ENCODE peak calls at places on chromosomes 4 and X, in six cellular contexts. One of them, this sample, is unnamed.

GRCh38 chr4:1368421-1369090 is 21.5 kb downstream of the UVSSA start:
- DNase-seq in HTR-8/SVneo: no peak
- DNase-seq in NCI-H2029 treated with DMSO at 0.1 percent for 48 hours: no peak
- DNase-seq in stimulated activated CD8-positive, alpha-beta memory T cell treated with anti-CD3 and anti-CD28 coated beads, Interleukin-4, amount 100 ng/mL, for 1 hour: no peak
- DNase-seq in activated naive CD4-positive, alpha-beta T cell treated with anti-CD3 and anti-CD28 coated beads, Interleukin-2, amount 50 U/mL, for 16 hours: peak; percentile 10
- DNase-seq in Calu3: no peak
- DNase-seq in this sample: no peak

GRCh38 chr4:3285558-3286334 is 7.1 kb upstream of the RGS12 start:
- DNase-seq in HTR-8/SVneo: no peak
- DNase-seq in NCI-H2029 treated with DMSO at 0.1 percent for 48 hours: no peak
- DNase-seq in stimulated activated CD8-positive, alpha-beta memory T cell treated with anti-CD3 and anti-CD28 coated beads, Interleukin-4, amount 100 ng/mL, for 1 hour: no peak
- DNase-seq in activated naive CD4-positive, alpha-beta T cell treated with anti-CD3 and anti-CD28 coated beads, Interleukin-2, amount 50 U/mL, for 16 hours: no peak
- DNase-seq in Calu3: peak; percentile 7
- DNase-seq in this sample: peak; percentile 32

GRCh38 chrX:39903343-39903742 is 194.4 kb downstream of the BCOR start:
- DNase-seq in HTR-8/SVneo: no peak
- DNase-seq in NCI-H2029 treated with DMSO at 0.1 percent for 48 hours: no peak
- DNase-seq in stimulated activated CD8-positive, alpha-beta memory T cell treated with anti-CD3 and anti-CD28 coated beads, Interleukin-4, amount 100 ng/mL, for 1 hour: no peak
- DNase-seq in activated naive CD4-positive, alpha-beta T cell treated with anti-CD3 and anti-CD28 coated beads, Interleukin-2, amount 50 U/mL, for 16 hours: no peak
- DNase-seq in Calu3: no peak
- DNase-seq in this sample: peak; percentile 42

GRCh38 chrX:928606-929005 is 283.8 kb downstream of the CRLF2 start:
- DNase-seq in HTR-8/SVneo: no peak
- DNase-seq in NCI-H2029 treated with DMSO at 0.1 percent for 48 hours: no peak
- DNase-seq in stimulated activated CD8-positive, alpha-beta memory T cell treated with anti-CD3 and anti-CD28 coated beads, Interleukin-4, amount 100 ng/mL, for 1 hour: no peak
- DNase-seq in activated naive CD4-positive, alpha-beta T cell treated with anti-CD3 and anti-CD28 coated beads, Interleukin-2, amount 50 U/mL, for 16 hours: no peak
- DNase-seq in Calu3: no peak
- DNase-seq in this sample: no peak

GRCh38 chrX:2700405-2701320 is 9.6 kb downstream of the CD99 start:
- DNase-seq in HTR-8/SVneo: no peak
- DNase-seq in NCI-H2029 treated with DMSO at 0.1 percent for 48 hours: no peak
- DNase-seq in stimulated activated CD8-positive, alpha-beta memory T cell treated with anti-CD3 and anti-CD28 coated beads, Interleukin-4, amount 100 ng/mL, for 1 hour: no peak
- DNase-seq in activated naive CD4-positive, alpha-beta T cell treated with anti-CD3 and anti-CD28 coated beads, Interleukin-2, amount 50 U/mL, for 16 hours: no peak
- DNase-seq in Calu3: no peak
- DNase-seq in this sample: no peak

GRCh38 chrX:17632942-17633341 is 104.4 kb upstream of the SCML1 start:
- DNase-seq in HTR-8/SVneo: no peak
- DNase-seq in NCI-H2029 treated with DMSO at 0.1 percent for 48 hours: no peak
- DNase-seq in stimulated activated CD8-positive, alpha-beta memory T cell treated with anti-CD3 and anti-CD28 coated beads, Interleukin-4, amount 100 ng/mL, for 1 hour: no peak
- DNase-seq in activated naive CD4-positive, alpha-beta T cell treated with anti-CD3 and anti-CD28 coated beads, Interleukin-2, amount 50 U/mL, for 16 hours: no peak
- DNase-seq in Calu3: no peak
- DNase-seq in this sample: no peak

GRCh38 chr4:86334020-86334750 is 25.7 kb downstream of the MAPK10 start:
- DNase-seq in HTR-8/SVneo: no peak
- DNase-seq in NCI-H2029 treated with DMSO at 0.1 percent for 48 hours: no peak
- DNase-seq in stimulated activated CD8-positive, alpha-beta memory T cell treated with anti-CD3 and anti-CD28 coated beads, Interleukin-4, amount 100 ng/mL, for 1 hour: no peak
- DNase-seq in activated naive CD4-positive, alpha-beta T cell treated with anti-CD3 and anti-CD28 coated beads, Interleukin-2, amount 50 U/mL, for 16 hours: no peak
- DNase-seq in Calu3: no peak
- DNase-seq in this sample: no peak

GRCh38 chr4:102735578-102735977 is 25.2 kb downstream of the MANBA start:
- DNase-seq in HTR-8/SVneo: no peak
- DNase-seq in NCI-H2029 treated with DMSO at 0.1 percent for 48 hours: peak; percentile 37
- DNase-seq in stimulated activated CD8-positive, alpha-beta memory T cell treated with anti-CD3 and anti-CD28 coated beads, Interleukin-4, amount 100 ng/mL, for 1 hour: no peak
- DNase-seq in activated naive CD4-positive, alpha-beta T cell treated with anti-CD3 and anti-CD28 coated beads, Interleukin-2, amount 50 U/mL, for 16 hours: no peak
- DNase-seq in Calu3: no peak
- DNase-seq in this sample: no peak

GRCh38 chrX:25019707-25020390 is 4.1 kb upstream of the ARX start:
- DNase-seq in HTR-8/SVneo: no peak
- DNase-seq in NCI-H2029 treated with DMSO at 0.1 percent for 48 hours: no peak
- DNase-seq in stimulated activated CD8-positive, alpha-beta memory T cell treated with anti-CD3 and anti-CD28 coated beads, Interleukin-4, amount 100 ng/mL, for 1 hour: no peak
- DNase-seq in activated naive CD4-positive, alpha-beta T cell treated with anti-CD3 and anti-CD28 coated beads, Interleukin-2, amount 50 U/mL, for 16 hours: no peak
- DNase-seq in Calu3: no peak
- DNase-seq in this sample: no peak

GRCh38 chr4:51895816-51896408 is 53.0 kb downstream of the DCUN1D4 start:
- DNase-seq in HTR-8/SVneo: peak; percentile 59
- DNase-seq in NCI-H2029 treated with DMSO at 0.1 percent for 48 hours: peak; percentile 6
- DNase-seq in stimulated activated CD8-positive, alpha-beta memory T cell treated with anti-CD3 and anti-CD28 coated beads, Interleukin-4, amount 100 ng/mL, for 1 hour: peak; percentile 15
- DNase-seq in activated naive CD4-positive, alpha-beta T cell treated with anti-CD3 and anti-CD28 coated beads, Interleukin-2, amount 50 U/mL, for 16 hours: peak; percentile 38
- DNase-seq in Calu3: peak; percentile 48
- DNase-seq in this sample: peak; percentile 48

GRCh38 chrX:145773006-145773405 is 44.6 kb upstream of the SLITRK2 start:
- DNase-seq in HTR-8/SVneo: no peak
- DNase-seq in NCI-H2029 treated with DMSO at 0.1 percent for 48 hours: no peak
- DNase-seq in stimulated activated CD8-positive, alpha-beta memory T cell treated with anti-CD3 and anti-CD28 coated beads, Interleukin-4, amount 100 ng/mL, for 1 hour: no peak
- DNase-seq in activated naive CD4-positive, alpha-beta T cell treated with anti-CD3 and anti-CD28 coated beads, Interleukin-2, amount 50 U/mL, for 16 hours: no peak
- DNase-seq in Calu3: no peak
- DNase-seq in this sample: no peak

GRCh38 chrX:13876652-13877051 is 59.8 kb upstream of the GPM6B start:
- DNase-seq in HTR-8/SVneo: no peak
- DNase-seq in NCI-H2029 treated with DMSO at 0.1 percent for 48 hours: no peak
- DNase-seq in stimulated activated CD8-positive, alpha-beta memory T cell treated with anti-CD3 and anti-CD28 coated beads, Interleukin-4, amount 100 ng/mL, for 1 hour: no peak
- DNase-seq in activated naive CD4-positive, alpha-beta T cell treated with anti-CD3 and anti-CD28 coated beads, Interleukin-2, amount 50 U/mL, for 16 hours: no peak
- DNase-seq in Calu3: no peak
- DNase-seq in this sample: peak; percentile 30

GRCh38 chr4:40238700-40239548 is 42.1 kb downstream of the RHOH start:
- DNase-seq in HTR-8/SVneo: no peak
- DNase-seq in NCI-H2029 treated with DMSO at 0.1 percent for 48 hours: no peak
- DNase-seq in stimulated activated CD8-positive, alpha-beta memory T cell treated with anti-CD3 and anti-CD28 coated beads, Interleukin-4, amount 100 ng/mL, for 1 hour: peak; percentile 64
- DNase-seq in activated naive CD4-positive, alpha-beta T cell treated with anti-CD3 and anti-CD28 coated beads, Interleukin-2, amount 50 U/mL, for 16 hours: peak; percentile 72
- DNase-seq in Calu3: no peak
- DNase-seq in this sample: no peak

GRCh38 chr4:140851032-140851636 is 94.9 kb upstream of the TBC1D9 start:
- DNase-seq in HTR-8/SVneo: peak; percentile 61
- DNase-seq in NCI-H2029 treated with DMSO at 0.1 percent for 48 hours: peak; percentile 46
- DNase-seq in stimulated activated CD8-positive, alpha-beta memory T cell treated with anti-CD3 and anti-CD28 coated beads, Interleukin-4, amount 100 ng/mL, for 1 hour: no peak
- DNase-seq in activated naive CD4-positive, alpha-beta T cell treated with anti-CD3 and anti-CD28 coated beads, Interleukin-2, amount 50 U/mL, for 16 hours: no peak
- DNase-seq in Calu3: peak; percentile 44
- DNase-seq in this sample: peak; percentile 42

GRCh38 chrX:150503898-150504219 is 64.6 kb upstream of the MTM1 start:
- DNase-seq in HTR-8/SVneo: no peak
- DNase-seq in NCI-H2029 treated with DMSO at 0.1 percent for 48 hours: peak; percentile 21
- DNase-seq in stimulated activated CD8-positive, alpha-beta memory T cell treated with anti-CD3 and anti-CD28 coated beads, Interleukin-4, amount 100 ng/mL, for 1 hour: no peak
- DNase-seq in activated naive CD4-positive, alpha-beta T cell treated with anti-CD3 and anti-CD28 coated beads, Interleukin-2, amount 50 U/mL, for 16 hours: no peak
- DNase-seq in Calu3: peak; percentile 37
- DNase-seq in this sample: no peak

GRCh38 chr4:83113429-83113786 is 1.1 kb downstream of the PLAC8 start:
- DNase-seq in HTR-8/SVneo: no peak
- DNase-seq in NCI-H2029 treated with DMSO at 0.1 percent for 48 hours: peak; percentile 77
- DNase-seq in stimulated activated CD8-positive, alpha-beta memory T cell treated with anti-CD3 and anti-CD28 coated beads, Interleukin-4, amount 100 ng/mL, for 1 hour: no peak
- DNase-seq in activated naive CD4-positive, alpha-beta T cell treated with anti-CD3 and anti-CD28 coated beads, Interleukin-2, amount 50 U/mL, for 16 hours: no peak
- DNase-seq in Calu3: no peak
- DNase-seq in this sample: no peak

GRCh38 chr4:127012549-127012948 is 620.2 kb upstream of the INTU start:
- DNase-seq in HTR-8/SVneo: no peak
- DNase-seq in NCI-H2029 treated with DMSO at 0.1 percent for 48 hours: no peak
- DNase-seq in stimulated activated CD8-positive, alpha-beta memory T cell treated with anti-CD3 and anti-CD28 coated beads, Interleukin-4, amount 100 ng/mL, for 1 hour: no peak
- DNase-seq in activated naive CD4-positive, alpha-beta T cell treated with anti-CD3 and anti-CD28 coated beads, Interleukin-2, amount 50 U/mL, for 16 hours: no peak
- DNase-seq in Calu3: no peak
- DNase-seq in this sample: peak; percentile 42

GRCh38 chrX:103398321-103398937 is 22.1 kb downstream of the BEX3 start:
- DNase-seq in HTR-8/SVneo: no peak
- DNase-seq in NCI-H2029 treated with DMSO at 0.1 percent for 48 hours: no peak
- DNase-seq in stimulated activated CD8-positive, alpha-beta memory T cell treated with anti-CD3 and anti-CD28 coated beads, Interleukin-4, amount 100 ng/mL, for 1 hour: no peak
- DNase-seq in activated naive CD4-positive, alpha-beta T cell treated with anti-CD3 and anti-CD28 coated beads, Interleukin-2, amount 50 U/mL, for 16 hours: no peak
- DNase-seq in Calu3: peak; percentile 16
- DNase-seq in this sample: peak; percentile 81

GRCh38 chr4:182179105-182179504 is 64.1 kb upstream of the TENM3 start:
- DNase-seq in HTR-8/SVneo: no peak
- DNase-seq in NCI-H2029 treated with DMSO at 0.1 percent for 48 hours: no peak
- DNase-seq in stimulated activated CD8-positive, alpha-beta memory T cell treated with anti-CD3 and anti-CD28 coated beads, Interleukin-4, amount 100 ng/mL, for 1 hour: no peak
- DNase-seq in activated naive CD4-positive, alpha-beta T cell treated with anti-CD3 and anti-CD28 coated beads, Interleukin-2, amount 50 U/mL, for 16 hours: no peak
- DNase-seq in Calu3: no peak
- DNase-seq in this sample: peak; percentile 26

GRCh38 chr4:53572595-53572994 is 18.7 kb downstream of the LNX1 start:
- DNase-seq in HTR-8/SVneo: no peak
- DNase-seq in NCI-H2029 treated with DMSO at 0.1 percent for 48 hours: no peak
- DNase-seq in stimulated activated CD8-positive, alpha-beta memory T cell treated with anti-CD3 and anti-CD28 coated beads, Interleukin-4, amount 100 ng/mL, for 1 hour: no peak
- DNase-seq in activated naive CD4-positive, alpha-beta T cell treated with anti-CD3 and anti-CD28 coated beads, Interleukin-2, amount 50 U/mL, for 16 hours: no peak
- DNase-seq in Calu3: no peak
- DNase-seq in this sample: no peak

GRCh38 chr4:81085979-81086378 is 55.5 kb downstream of the BMP3 start:
- DNase-seq in HTR-8/SVneo: no peak
- DNase-seq in NCI-H2029 treated with DMSO at 0.1 percent for 48 hours: no peak
- DNase-seq in stimulated activated CD8-positive, alpha-beta memory T cell treated with anti-CD3 and anti-CD28 coated beads, Interleukin-4, amount 100 ng/mL, for 1 hour: no peak
- DNase-seq in activated naive CD4-positive, alpha-beta T cell treated with anti-CD3 and anti-CD28 coated beads, Interleukin-2, amount 50 U/mL, for 16 hours: no peak
- DNase-seq in Calu3: no peak
- DNase-seq in this sample: no peak

GRCh38 chrX:140495739-140496138 is 9.1 kb downstream of the SOX3 start:
- DNase-seq in HTR-8/SVneo: no peak
- DNase-seq in NCI-H2029 treated with DMSO at 0.1 percent for 48 hours: no peak
- DNase-seq in stimulated activated CD8-positive, alpha-beta memory T cell treated with anti-CD3 and anti-CD28 coated beads, Interleukin-4, amount 100 ng/mL, for 1 hour: no peak
- DNase-seq in activated naive CD4-positive, alpha-beta T cell treated with anti-CD3 and anti-CD28 coated beads, Interleukin-2, amount 50 U/mL, for 16 hours: no peak
- DNase-seq in Calu3: no peak
- DNase-seq in this sample: no peak

GRCh38 chrX:92283298-92283697 is 504.1 kb downstream of the PCDH11X start:
- DNase-seq in HTR-8/SVneo: no peak
- DNase-seq in NCI-H2029 treated with DMSO at 0.1 percent for 48 hours: no peak
- DNase-seq in stimulated activated CD8-positive, alpha-beta memory T cell treated with anti-CD3 and anti-CD28 coated beads, Interleukin-4, amount 100 ng/mL, for 1 hour: no peak
- DNase-seq in activated naive CD4-positive, alpha-beta T cell treated with anti-CD3 and anti-CD28 coated beads, Interleukin-2, amount 50 U/mL, for 16 hours: no peak
- DNase-seq in Calu3: no peak
- DNase-seq in this sample: no peak

GRCh38 chr4:123390846-123391456 is 5.6 kb upstream of the SPRY1 start:
- DNase-seq in HTR-8/SVneo: no peak
- DNase-seq in NCI-H2029 treated with DMSO at 0.1 percent for 48 hours: no peak
- DNase-seq in stimulated activated CD8-positive, alpha-beta memory T cell treated with anti-CD3 and anti-CD28 coated beads, Interleukin-4, amount 100 ng/mL, for 1 hour: no peak
- DNase-seq in activated naive CD4-positive, alpha-beta T cell treated with anti-CD3 and anti-CD28 coated beads, Interleukin-2, amount 50 U/mL, for 16 hours: no peak
- DNase-seq in Calu3: no peak
- DNase-seq in this sample: no peak

GRCh38 chr4:15717647-15718416 is 15.0 kb downstream of the BST1 start:
- DNase-seq in HTR-8/SVneo: no peak
- DNase-seq in NCI-H2029 treated with DMSO at 0.1 percent for 48 hours: no peak
- DNase-seq in stimulated activated CD8-positive, alpha-beta memory T cell treated with anti-CD3 and anti-CD28 coated beads, Interleukin-4, amount 100 ng/mL, for 1 hour: no peak
- DNase-seq in activated naive CD4-positive, alpha-beta T cell treated with anti-CD3 and anti-CD28 coated beads, Interleukin-2, amount 50 U/mL, for 16 hours: no peak
- DNase-seq in Calu3: no peak
- DNase-seq in this sample: no peak

GRCh38 chr4:183960021-183960420 is 54.9 kb downstream of the STOX2 start:
- DNase-seq in HTR-8/SVneo: peak; percentile 19
- DNase-seq in NCI-H2029 treated with DMSO at 0.1 percent for 48 hours: peak; percentile 1
- DNase-seq in stimulated activated CD8-positive, alpha-beta memory T cell treated with anti-CD3 and anti-CD28 coated beads, Interleukin-4, amount 100 ng/mL, for 1 hour: no peak
- DNase-seq in activated naive CD4-positive, alpha-beta T cell treated with anti-CD3 and anti-CD28 coated beads, Interleukin-2, amount 50 U/mL, for 16 hours: no peak
- DNase-seq in Calu3: peak; percentile 48
- DNase-seq in this sample: peak; percentile 13

GRCh38 chrX:12956704-12957541 is 18.0 kb upstream of the TMSB4X start:
- DNase-seq in HTR-8/SVneo: peak; percentile 70
- DNase-seq in NCI-H2029 treated with DMSO at 0.1 percent for 48 hours: no peak
- DNase-seq in stimulated activated CD8-positive, alpha-beta memory T cell treated with anti-CD3 and anti-CD28 coated beads, Interleukin-4, amount 100 ng/mL, for 1 hour: no peak
- DNase-seq in activated naive CD4-positive, alpha-beta T cell treated with anti-CD3 and anti-CD28 coated beads, Interleukin-2, amount 50 U/mL, for 16 hours: peak; percentile 44
- DNase-seq in Calu3: peak; percentile 45
- DNase-seq in this sample: no peak

GRCh38 chr4:138542191-138542771 is 300.1 kb upstream of the SLC7A11 start:
- DNase-seq in HTR-8/SVneo: no peak
- DNase-seq in NCI-H2029 treated with DMSO at 0.1 percent for 48 hours: no peak
- DNase-seq in stimulated activated CD8-positive, alpha-beta memory T cell treated with anti-CD3 and anti-CD28 coated beads, Interleukin-4, amount 100 ng/mL, for 1 hour: no peak
- DNase-seq in activated naive CD4-positive, alpha-beta T cell treated with anti-CD3 and anti-CD28 coated beads, Interleukin-2, amount 50 U/mL, for 16 hours: no peak
- DNase-seq in Calu3: no peak
- DNase-seq in this sample: no peak

GRCh38 chr4:184384056-184384809 is 90.1 kb downstream of the IRF2 start:
- DNase-seq in HTR-8/SVneo: peak; percentile 48
- DNase-seq in NCI-H2029 treated with DMSO at 0.1 percent for 48 hours: no peak
- DNase-seq in stimulated activated CD8-positive, alpha-beta memory T cell treated with anti-CD3 and anti-CD28 coated beads, Interleukin-4, amount 100 ng/mL, for 1 hour: no peak
- DNase-seq in activated naive CD4-positive, alpha-beta T cell treated with anti-CD3 and anti-CD28 coated beads, Interleukin-2, amount 50 U/mL, for 16 hours: no peak
- DNase-seq in Calu3: peak; percentile 49
- DNase-seq in this sample: peak; percentile 90

GRCh38 chr4:20788266-20788665 is 88.0 kb downstream of the PACRGL start:
- DNase-seq in HTR-8/SVneo: no peak
- DNase-seq in NCI-H2029 treated with DMSO at 0.1 percent for 48 hours: no peak
- DNase-seq in stimulated activated CD8-positive, alpha-beta memory T cell treated with anti-CD3 and anti-CD28 coated beads, Interleukin-4, amount 100 ng/mL, for 1 hour: no peak
- DNase-seq in activated naive CD4-positive, alpha-beta T cell treated with anti-CD3 and anti-CD28 coated beads, Interleukin-2, amount 50 U/mL, for 16 hours: no peak
- DNase-seq in Calu3: no peak
- DNase-seq in this sample: no peak

GRCh38 chr4:55517526-55518229 is 29.0 kb downstream of the CLOCK start:
- DNase-seq in HTR-8/SVneo: no peak
- DNase-seq in NCI-H2029 treated with DMSO at 0.1 percent for 48 hours: no peak
- DNase-seq in stimulated activated CD8-positive, alpha-beta memory T cell treated with anti-CD3 and anti-CD28 coated beads, Interleukin-4, amount 100 ng/mL, for 1 hour: no peak
- DNase-seq in activated naive CD4-positive, alpha-beta T cell treated with anti-CD3 and anti-CD28 coated beads, Interleukin-2, amount 50 U/mL, for 16 hours: no peak
- DNase-seq in Calu3: no peak
- DNase-seq in this sample: no peak

GRCh38 chrX:134631404-134632346 is 26.6 kb downstream of the PLAC1 start:
- DNase-seq in HTR-8/SVneo: no peak
- DNase-seq in NCI-H2029 treated with DMSO at 0.1 percent for 48 hours: no peak
- DNase-seq in stimulated activated CD8-positive, alpha-beta memory T cell treated with anti-CD3 and anti-CD28 coated beads, Interleukin-4, amount 100 ng/mL, for 1 hour: no peak
- DNase-seq in activated naive CD4-positive, alpha-beta T cell treated with anti-CD3 and anti-CD28 coated beads, Interleukin-2, amount 50 U/mL, for 16 hours: no peak
- DNase-seq in Calu3: no peak
- DNase-seq in this sample: no peak

GRCh38 chr4:134465417-134465816 is 263.8 kb upstream of the PABPC4L start:
- DNase-seq in HTR-8/SVneo: no peak
- DNase-seq in NCI-H2029 treated with DMSO at 0.1 percent for 48 hours: no peak
- DNase-seq in stimulated activated CD8-positive, alpha-beta memory T cell treated with anti-CD3 and anti-CD28 coated beads, Interleukin-4, amount 100 ng/mL, for 1 hour: no peak
- DNase-seq in activated naive CD4-positive, alpha-beta T cell treated with anti-CD3 and anti-CD28 coated beads, Interleukin-2, amount 50 U/mL, for 16 hours: no peak
- DNase-seq in Calu3: no peak
- DNase-seq in this sample: no peak

GRCh38 chr4:7068279-7068842 is 497 bp upstream of the GRPEL1 start:
- DNase-seq in HTR-8/SVneo: no peak
- DNase-seq in NCI-H2029 treated with DMSO at 0.1 percent for 48 hours: no peak
- DNase-seq in stimulated activated CD8-positive, alpha-beta memory T cell treated with anti-CD3 and anti-CD28 coated beads, Interleukin-4, amount 100 ng/mL, for 1 hour: no peak
- DNase-seq in activated naive CD4-positive, alpha-beta T cell treated with anti-CD3 and anti-CD28 coated beads, Interleukin-2, amount 50 U/mL, for 16 hours: no peak
- DNase-seq in Calu3: no peak
- DNase-seq in this sample: no peak

GRCh38 chrX:149962859-149963757 is 24.8 kb upstream of the EOLA2 start:
- DNase-seq in HTR-8/SVneo: peak; percentile 10
- DNase-seq in NCI-H2029 treated with DMSO at 0.1 percent for 48 hours: peak; percentile 3
- DNase-seq in stimulated activated CD8-positive, alpha-beta memory T cell treated with anti-CD3 and anti-CD28 coated beads, Interleukin-4, amount 100 ng/mL, for 1 hour: no peak
- DNase-seq in activated naive CD4-positive, alpha-beta T cell treated with anti-CD3 and anti-CD28 coated beads, Interleukin-2, amount 50 U/mL, for 16 hours: peak; percentile 18
- DNase-seq in Calu3: peak; percentile 55
- DNase-seq in this sample: peak; percentile 48

This sample was measured in stromal cell of bone marrow.